ENCODE peak calls at places on chromosomes 16 and 17, in five cellular contexts. One of them, this sample, is unnamed.

GRCh38 chr16:71540-72341 is 690 bp downstream of the RHBDF1 start:
- DNase-seq in substantia nigra: no peak
- DNase-seq in stromal cell of bone marrow: no peak
- DNase-seq in GM06990: no peak
- DNase-seq in D341Med: peak
- DNase-seq in this sample: no peak

GRCh38 chr17:42743595-42744282 is 1.1 kb downstream of the EZH1 start:
- DNase-seq in GM06990: no peak
- DNase-seq in D341Med: no peak
- DNase-seq in stromal cell of bone marrow: no peak
- DNase-seq in substantia nigra: no peak
- DNase-seq in this sample: no peak

GRCh38 chr17:31489295-31490018 is 98.0 kb downstream of the RAB11FIP4 start:
- DNase-seq in substantia nigra: no peak
- DNase-seq in GM06990: no peak
- DNase-seq in stromal cell of bone marrow: no peak
- DNase-seq in D341Med: no peak
- DNase-seq in this sample: no peak

GRCh38 chr17:522912-523311 is 170.3 kb upstream of the RPH3AL start:
- DNase-seq in D341Med: no peak
- DNase-seq in stromal cell of bone marrow: no peak
- DNase-seq in GM06990: no peak
- DNase-seq in substantia nigra: no peak
- DNase-seq in this sample: no peak

GRCh38 chr17:7219434-7219811 is 213 bp downstream of the DLG4 start:
- DNase-seq in D341Med: no peak
- DNase-seq in substantia nigra: no peak
- DNase-seq in GM06990: no peak
- DNase-seq in stromal cell of bone marrow: no peak
- DNase-seq in this sample: no peak

GRCh38 chr17:19017401-19017800 is 12.8 kb upstream of the FAM83G start:
- DNase-seq in D341Med: no peak
- DNase-seq in GM06990: no peak
- DNase-seq in substantia nigra: no peak
- DNase-seq in stromal cell of bone marrow: no peak
- DNase-seq in this sample: no peak

GRCh38 chr16:7200320-7200719 is 132.3 kb upstream of the RBFOX1 start:
- DNase-seq in D341Med: no peak
- DNase-seq in GM06990: no peak
- DNase-seq in substantia nigra: no peak
- DNase-seq in stromal cell of bone marrow: no peak
- DNase-seq in this sample: no peak

GRCh38 chr16:88643546-88643932 is 5.2 kb downstream of the IL17C start:
- DNase-seq in D341Med: no peak
- DNase-seq in substantia nigra: no peak
- DNase-seq in GM06990: no peak
- DNase-seq in stromal cell of bone marrow: no peak
- DNase-seq in this sample: no peak

GRCh38 chr17:60526726-60527125 is 684 bp upstream of the APPBP2 start:
- DNase-seq in substantia nigra: no peak
- DNase-seq in GM06990: no peak
- DNase-seq in D341Med: no peak
- DNase-seq in stromal cell of bone marrow: no peak
- DNase-seq in this sample: no peak

GRCh38 chr16:1056196-1056595 is 16.4 kb upstream of the SSTR5 start:
- DNase-seq in D341Med: no peak
- DNase-seq in GM06990: no peak
- DNase-seq in substantia nigra: no peak
- DNase-seq in stromal cell of bone marrow: no peak
- DNase-seq in this sample: no peak

GRCh38 chr16:13338044-13338443 is 436.6 kb downstream of the SHISA9 start:
- DNase-seq in GM06990: no peak
- DNase-seq in stromal cell of bone marrow: no peak
- DNase-seq in D341Med: no peak
- DNase-seq in substantia nigra: no peak
- DNase-seq in this sample: no peak

GRCh38 chr17:59756236-59756818 is 48.9 kb downstream of the VMP1 start:
- DNase-seq in substantia nigra: no peak
- DNase-seq in GM06990: no peak
- DNase-seq in D341Med: no peak
- DNase-seq in stromal cell of bone marrow: peak
- DNase-seq in this sample: no peak

GRCh38 chr17:27950995-27951394 is 57.8 kb upstream of the LYRM9 start:
- DNase-seq in D341Med: peak
- DNase-seq in GM06990: no peak
- DNase-seq in stromal cell of bone marrow: no peak
- DNase-seq in substantia nigra: no peak
- DNase-seq in this sample: peak

GRCh38 chr17:48738803-48739526 is 10.4 kb upstream of the HOXB13 start:
- DNase-seq in D341Med: peak
- DNase-seq in stromal cell of bone marrow: no peak
- DNase-seq in GM06990: no peak
- DNase-seq in substantia nigra: no peak
- DNase-seq in this sample: no peak

GRCh38 chr16:66324785-66325184 is 41.7 kb upstream of the CDH5 start:
- DNase-seq in D341Med: peak
- DNase-seq in substantia nigra: peak
- DNase-seq in GM06990: no peak
- DNase-seq in stromal cell of bone marrow: no peak
- DNase-seq in this sample: peak

GRCh38 chr17:68462381-68463210 is 5.3 kb upstream of the WIPI1 start:
- DNase-seq in stromal cell of bone marrow: peak
- DNase-seq in D341Med: peak
- DNase-seq in GM06990: peak
- DNase-seq in substantia nigra: no peak
- DNase-seq in this sample: peak

GRCh38 chr17:72357764-72358365 is 237.0 kb downstream of the SOX9 start:
- DNase-seq in substantia nigra: no peak
- DNase-seq in stromal cell of bone marrow: no peak
- DNase-seq in GM06990: no peak
- DNase-seq in D341Med: no peak
- DNase-seq in this sample: no peak

GRCh38 chr16:9607512-9608230 is 516.2 kb downstream of the HAPSTR1 start:
- DNase-seq in substantia nigra: no peak
- DNase-seq in D341Med: no peak
- DNase-seq in stromal cell of bone marrow: no peak
- DNase-seq in GM06990: no peak
- DNase-seq in this sample: no peak

GRCh38 chr16:85988723-85989313 is 89.9 kb downstream of the IRF8 start:
- DNase-seq in substantia nigra: no peak
- DNase-seq in GM06990: peak
- DNase-seq in stromal cell of bone marrow: no peak
- DNase-seq in D341Med: no peak
- DNase-seq in this sample: no peak

GRCh38 chr16:27402964-27403600 is 1.1 kb downstream of the IL21R start:
- DNase-seq in GM06990: peak
- DNase-seq in stromal cell of bone marrow: no peak
- DNase-seq in D341Med: no peak
- DNase-seq in substantia nigra: no peak
- DNase-seq in this sample: no peak

GRCh38 chr17:17837966-17838962 is 1.5 kb upstream of the SREBF1 start:
- DNase-seq in substantia nigra: no peak
- DNase-seq in D341Med: no peak
- DNase-seq in stromal cell of bone marrow: no peak
- DNase-seq in GM06990: no peak
- DNase-seq in this sample: peak

GRCh38 chr17:5540321-5540720 is 44.0 kb downstream of the NLRP1 start:
- DNase-seq in GM06990: no peak
- DNase-seq in stromal cell of bone marrow: no peak
- DNase-seq in substantia nigra: no peak
- DNase-seq in D341Med: no peak
- DNase-seq in this sample: no peak

GRCh38 chr16:8370374-8371015 is 219.8 kb downstream of the TMEM114 start:
- DNase-seq in D341Med: no peak
- DNase-seq in GM06990: no peak
- DNase-seq in stromal cell of bone marrow: no peak
- DNase-seq in substantia nigra: no peak
- DNase-seq in this sample: no peak

GRCh38 chr17:4725646-4726300 is 5.5 kb upstream of the MED11 start:
- DNase-seq in stromal cell of bone marrow: no peak
- DNase-seq in GM06990: no peak
- DNase-seq in D341Med: no peak
- DNase-seq in substantia nigra: no peak
- DNase-seq in this sample: no peak

GRCh38 chr17:9253308-9253707 is 232.0 kb downstream of the NTN1 start:
- DNase-seq in stromal cell of bone marrow: no peak
- DNase-seq in substantia nigra: no peak
- DNase-seq in D341Med: no peak
- DNase-seq in GM06990: no peak
- DNase-seq in this sample: no peak

GRCh38 chr17:5700791-5701190 is 116.5 kb upstream of the NLRP1 start:
- DNase-seq in stromal cell of bone marrow: no peak
- DNase-seq in substantia nigra: no peak
- DNase-seq in GM06990: no peak
- DNase-seq in D341Med: no peak
- DNase-seq in this sample: no peak

GRCh38 chr17:46158323-46159296 is 34.6 kb downstream of the KANSL1 start:
- DNase-seq in stromal cell of bone marrow: no peak
- DNase-seq in D341Med: peak
- DNase-seq in GM06990: no peak
- DNase-seq in substantia nigra: no peak
- DNase-seq in this sample: no peak

GRCh38 chr16:67241008-67241900 is 6.0 kb downstream of the FHOD1 start:
- DNase-seq in D341Med: no peak
- DNase-seq in GM06990: no peak
- DNase-seq in substantia nigra: no peak
- DNase-seq in stromal cell of bone marrow: peak
- DNase-seq in this sample: no peak

GRCh38 chr17:6666077-6666521 is 14.5 kb downstream of the C17orf100 start:
- DNase-seq in substantia nigra: peak
- DNase-seq in GM06990: peak
- DNase-seq in D341Med: peak
- DNase-seq in stromal cell of bone marrow: peak
- DNase-seq in this sample: peak

GRCh38 chr17:74951680-74952421 is 16.2 kb downstream of the OTOP3 start:
- DNase-seq in substantia nigra: no peak
- DNase-seq in GM06990: no peak
- DNase-seq in stromal cell of bone marrow: no peak
- DNase-seq in D341Med: no peak
- DNase-seq in this sample: no peak

GRCh38 chr16:14244344-14245010 is 173.4 kb downstream of the MRTFB start:
- DNase-seq in D341Med: no peak
- DNase-seq in substantia nigra: no peak
- DNase-seq in stromal cell of bone marrow: no peak
- DNase-seq in GM06990: no peak
- DNase-seq in this sample: no peak

This sample was measured in globus pallidus.